ENCODE peak calls at places on chromosome 3, in seven cellular contexts. One of them, this sample, is unnamed.

GRCh38 chr3:11665331-11665730 is 21.6 kb upstream of the VGLL4 start:
- DNase-seq in WTC11: no peak
- DNase-seq in DMS53: no peak
- DNase-seq in effector memory CD8-positive, alpha-beta T cell: no peak
- DNase-seq in Jurkat, Clone E6-1: no peak
- DNase-seq in adrenal gland: no peak
- DNase-seq in A172: no peak
- DNase-seq in this sample: no peak

GRCh38 chr3:63900459-63900858 is 11.7 kb downstream of the SCAANT1 start:
- DNase-seq in effector memory CD8-positive, alpha-beta T cell: no peak
- DNase-seq in WTC11: no peak
- DNase-seq in adrenal gland: no peak
- DNase-seq in Jurkat, Clone E6-1: peak; percentile 44
- DNase-seq in DMS53: no peak
- DNase-seq in A172: no peak
- DNase-seq in this sample: no peak

GRCh38 chr3:79810101-79810500 is 42.3 kb upstream of the ROBO1 start:
- DNase-seq in effector memory CD8-positive, alpha-beta T cell: no peak
- DNase-seq in WTC11: no peak
- DNase-seq in DMS53: no peak
- DNase-seq in Jurkat, Clone E6-1: no peak
- DNase-seq in adrenal gland: no peak
- DNase-seq in A172: no peak
- DNase-seq in this sample: no peak

GRCh38 chr3:134309987-134310700 is 59.5 kb upstream of the RYK start:
- DNase-seq in Jurkat, Clone E6-1: no peak
- DNase-seq in effector memory CD8-positive, alpha-beta T cell: no peak
- DNase-seq in adrenal gland: no peak
- DNase-seq in WTC11: no peak
- DNase-seq in A172: no peak
- DNase-seq in DMS53: peak; percentile 19
- DNase-seq in this sample: no peak

GRCh38 chr3:53046171-53047170 is 598 bp upstream of the SFMBT1 start:
- DNase-seq in A172: no peak
- DNase-seq in WTC11: peak; percentile 82
- DNase-seq in Jurkat, Clone E6-1: no peak
- DNase-seq in adrenal gland: peak; percentile 55
- DNase-seq in effector memory CD8-positive, alpha-beta T cell: peak; percentile 64
- DNase-seq in DMS53: peak; percentile 59
- DNase-seq in this sample: peak; percentile 57

GRCh38 chr3:45950686-45951600 is 7.7 kb downstream of the CXCR6 start:
- DNase-seq in DMS53: no peak
- DNase-seq in adrenal gland: no peak
- DNase-seq in WTC11: no peak
- DNase-seq in Jurkat, Clone E6-1: peak; percentile 66
- DNase-seq in effector memory CD8-positive, alpha-beta T cell: peak; percentile 58
- DNase-seq in A172: no peak
- DNase-seq in this sample: peak; percentile 39

GRCh38 chr3:100027321-100027720 is 87.0 kb downstream of the FILIP1L start:
- DNase-seq in WTC11: no peak
- DNase-seq in effector memory CD8-positive, alpha-beta T cell: no peak
- DNase-seq in Jurkat, Clone E6-1: no peak
- DNase-seq in DMS53: no peak
- DNase-seq in A172: no peak
- DNase-seq in adrenal gland: no peak
- DNase-seq in this sample: no peak

GRCh38 chr3:38829404-38829803 is 13.4 kb upstream of the SCN10A start:
- DNase-seq in A172: peak; percentile 63
- DNase-seq in effector memory CD8-positive, alpha-beta T cell: no peak
- DNase-seq in Jurkat, Clone E6-1: no peak
- DNase-seq in WTC11: no peak
- DNase-seq in DMS53: peak; percentile 0
- DNase-seq in adrenal gland: no peak
- DNase-seq in this sample: no peak

GRCh38 chr3:56812749-56813655 is 11.3 kb upstream of the ARHGEF3 start:
- DNase-seq in WTC11: no peak
- DNase-seq in DMS53: no peak
- DNase-seq in Jurkat, Clone E6-1: no peak
- DNase-seq in effector memory CD8-positive, alpha-beta T cell: no peak
- DNase-seq in adrenal gland: no peak
- DNase-seq in A172: peak; percentile 5
- DNase-seq in this sample: no peak

This sample was measured in CD8-positive, alpha-beta memory T cell.